ENCODE peak calls at places on chromosome 13, in six cellular contexts. Z is GM12865; A is substantia nigra; P is CD8-positive, alpha-beta T cell; V is activated CD4-positive, alpha-beta T cell treated with anti-CD3 and anti-CD28 coated beads, Interleukin-2, amount 50 U/mL, for 1 hour; K is H54. T is an unnamed sample.

GRCh38 chr13:112903071-112903577 is 65.9 kb upstream of the MCF2L start:
- DNase-seq in Z (no peak), A (no peak), P (no peak), V (no peak), K (no peak), T (no peak)

GRCh38 chr13:74966814-74967213 is 515.2 kb downstream of the TBC1D4 start:
- DNase-seq in Z (no peak), A (no peak), P (no peak), V (no peak), K (no peak), T (no peak)

GRCh38 chr13:48586591-48587103 is 53.8 kb upstream of the RCBTB2 start:
- DNase-seq in Z (peak), A (peak), P (no peak), V (no peak), K (no peak), T (no peak)

GRCh38 chr13:72218966-72219365 is 352.0 kb upstream of the DACH1 start:
- DNase-seq in Z (no peak), A (no peak), P (no peak), V (no peak), K (no peak), T (no peak)

GRCh38 chr13:95231393-95231792 is 69.9 kb downstream of the ABCC4 start:
- DNase-seq in Z (no peak), A (no peak), P (no peak), V (no peak), K (no peak), T (no peak)

GRCh38 chr13:93775507-93776108 is 549.0 kb downstream of the GPC6 start:
- DNase-seq in Z (no peak), A (no peak), P (no peak), V (no peak), K (no peak), T (no peak)

GRCh38 chr13:95207769-95208366 is 93.4 kb downstream of the ABCC4 start:
- DNase-seq in Z (peak), A (no peak), P (no peak), V (no peak), K (no peak), T (no peak)

GRCh38 chr13:35332134-35332533 is 144.4 kb downstream of the MAB21L1 start:
- DNase-seq in Z (no peak), A (no peak), P (no peak), V (no peak), K (no peak), T (no peak)

GRCh38 chr13:50685491-50685890 is 158.0 kb downstream of the DLEU7 start:
- DNase-seq in Z (peak), A (peak), P (no peak), V (no peak), K (no peak), T (no peak)

GRCh38 chr13:46577656-46578589 is 25.0 kb downstream of the LRCH1 start:
- DNase-seq in Z (no peak), A (no peak), P (no peak), V (no peak), K (no peak), T (no peak)